ENCODE peak calls at places on chromosomes 3 and 15, in six cellular contexts. S, X, H, O, J and C are unnamed samples. For H3K9me3, the result is how much of the 10 kb centered on the place peaks cover.

GRCh38 chr3:31819441-31819840 is 161.6 kb downstream of the OSBPL10 start:
- DNase-seq in S (no peak), X (no peak), H (no peak), O (no peak), J (no peak), C (no peak)

GRCh38 chr15:70508561-70509281 is 254.6 kb downstream of the UACA start:
- DNase-seq in S (no peak), X (peak), H (peak), O (peak), J (no peak), C (peak)

GRCh38 chr3:126714921-126715320 is 10.9 kb downstream of the CHCHD6 start:
- DNase-seq in S (no peak), X (no peak), H (no peak), O (no peak), J (no peak), C (peak)

GRCh38 chr3:146162561-146162960 is 1.6 kb upstream of the PLOD2 start:
- DNase-seq in S (no peak), X (peak), H (no peak), O (no peak), J (no peak), C (no peak)

GRCh38 chr3:112038863-112039262 is 4.3 kb downstream of the TMPRSS7 start:
- DNase-seq in S (no peak), X (peak), H (no peak), O (no peak), J (no peak), C (no peak)

GRCh38 chr3:169657351-169658124 is 6.0 kb downstream of the MECOM start:
- DNase-seq in S (no peak), X (no peak), H (no peak), O (no peak), J (no peak), C (no peak)

GRCh38 chr15:40929730-40930429 is 740 bp downstream of the DLL4 start:
- DNase-seq in S (peak), X (peak), H (peak), O (peak), J (no peak), C (no peak)

GRCh38 chr3:41630708-41631107 is 331.2 kb downstream of the ULK4 start:
- DNase-seq in S (no peak), X (no peak), H (peak), O (no peak), J (no peak), C (no peak)

GRCh38 chr3:152260026-152260425 is 8.7 kb upstream of the MBNL1 start:
- DNase-seq in S (no peak), X (no peak), H (peak), O (no peak), J (no peak), C (no peak)

DNA sequence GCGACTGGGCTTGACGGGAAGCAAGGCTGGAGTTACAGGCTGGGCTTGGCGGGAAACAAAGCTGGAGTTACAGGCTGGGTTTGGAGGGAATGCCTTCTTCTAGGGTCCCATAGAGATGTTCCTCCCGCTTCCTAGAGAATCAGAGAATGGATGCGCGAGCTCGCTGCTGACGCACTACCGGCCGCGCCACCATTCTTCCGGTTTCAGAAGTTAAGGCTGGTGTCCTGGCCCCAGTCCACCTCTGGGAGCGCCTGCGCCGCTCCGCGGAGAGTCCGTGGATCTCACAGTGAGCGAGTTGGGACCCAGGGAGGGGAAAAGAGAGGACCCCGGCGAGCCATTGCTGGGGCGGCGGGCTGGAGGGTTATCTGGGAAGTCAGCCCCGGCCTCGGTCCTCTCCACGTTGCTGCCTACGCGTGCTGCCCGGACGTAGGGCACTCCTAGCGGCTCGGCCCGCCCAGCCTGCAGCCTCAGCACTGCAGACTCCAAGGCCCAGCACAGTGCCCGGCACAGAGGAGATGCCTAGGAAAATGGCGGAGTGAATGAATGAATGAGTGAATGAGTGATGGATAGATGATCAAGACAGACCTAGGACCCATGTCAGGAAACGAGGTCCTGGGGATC is at the start of gene ZNF502:
- DNase-seq in S (peak), X (peak), H (peak), O (peak), J (peak), C (peak)
- H3K9me3 ChIP-seq in S (under half), X (half or more), H (half or more), O (under half), J (under half), C (under half)

GRCh38 chr15:25417604-25418003 is 21.2 kb downstream of the UBE3A start:
- DNase-seq in S (no peak), X (no peak), H (no peak), O (no peak), J (no peak), C (no peak)

GRCh38 chr15:25418202-25418601 is 20.6 kb downstream of the UBE3A start:
- DNase-seq in S (no peak), X (no peak), H (no peak), O (no peak), J (no peak), C (no peak)

GRCh38 chr15:25415707-25416106 is 23.1 kb downstream of the UBE3A start:
- DNase-seq in S (no peak), X (no peak), H (no peak), O (no peak), J (no peak), C (no peak)

GRCh38 chr15:25416693-25417092 is 22.1 kb downstream of the UBE3A start:
- DNase-seq in S (no peak), X (no peak), H (no peak), O (no peak), J (no peak), C (no peak)

DNA sequence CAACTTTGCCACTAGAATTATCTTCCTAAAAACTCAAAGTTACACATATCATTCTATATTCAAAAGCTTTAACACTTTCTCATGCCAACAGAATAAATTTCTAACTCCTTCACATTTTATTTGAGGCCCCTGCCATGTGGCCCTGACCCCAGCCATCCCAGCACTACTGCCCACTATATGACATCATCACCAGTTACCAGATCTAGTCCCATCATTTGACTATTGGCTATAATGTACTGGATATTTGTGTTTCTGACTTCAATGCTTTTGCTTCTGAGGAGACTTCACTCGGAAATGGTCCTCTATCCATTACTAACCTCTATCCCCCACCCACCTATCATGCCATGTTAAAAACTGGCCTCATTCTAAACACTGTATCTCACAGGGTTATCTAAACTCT is 23.6 kb downstream of the UBE3A start:
- DNase-seq in S (no peak), X (no peak), H (no peak), O (no peak), J (no peak), C (no peak)
- H3K9me3 ChIP-seq in S (under half), X (under half), H (under half), O (under half), J (under half), C (under half)

DNA sequence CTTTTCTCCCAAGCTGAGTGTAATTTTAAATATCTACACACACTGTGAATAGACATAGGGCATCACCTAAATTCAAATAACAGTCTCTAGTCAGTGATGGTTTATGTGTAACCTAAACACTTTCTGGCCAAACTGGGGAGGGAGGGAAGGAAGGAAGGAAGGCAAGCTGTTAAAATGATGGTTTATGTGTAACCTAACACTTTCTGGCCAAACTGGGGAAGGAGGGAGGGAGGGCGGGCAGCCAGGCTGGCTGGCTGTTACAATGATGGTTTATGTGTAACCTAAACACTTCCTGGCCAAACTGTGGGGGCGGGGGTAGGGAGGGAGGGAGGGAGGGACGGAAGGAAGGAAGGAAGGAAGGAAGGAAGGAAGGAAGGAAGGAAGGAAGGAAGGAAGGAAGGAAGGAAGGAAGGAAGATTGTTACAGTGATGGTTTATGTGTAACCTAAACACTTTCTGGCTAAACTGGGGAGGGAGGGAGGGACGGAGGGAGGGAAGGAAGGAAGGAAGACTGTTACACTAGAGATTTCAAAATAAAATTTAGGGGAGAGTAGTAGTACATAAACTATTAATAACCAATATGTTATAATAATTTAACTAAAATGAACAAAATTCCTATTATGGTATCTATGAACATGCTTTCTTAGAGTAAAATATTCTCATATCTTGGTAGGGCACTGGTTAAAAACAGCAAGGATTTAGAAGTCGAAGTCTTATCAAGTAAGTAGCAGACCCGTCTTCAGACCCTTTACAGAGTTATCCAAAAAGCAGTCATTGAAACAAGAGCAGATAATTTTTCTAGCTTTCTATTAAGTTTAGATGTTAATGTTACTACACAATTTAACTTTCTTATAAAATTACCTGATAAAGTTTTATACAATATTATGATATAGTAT is 148.1 kb downstream of the LMLN start:
- DNase-seq in S (no peak), X (no peak), H (no peak), O (no peak), J (no peak), C (peak)
- H3K9me3 ChIP-seq in S (under half), X (under half), H (under half), O (under half), J (under half), C (under half)

GRCh38 chr3:7867587-7867986 is 634.0 kb upstream of the LMCD1 start:
- DNase-seq in S (no peak), X (no peak), H (no peak), O (no peak), J (no peak), C (no peak)
- H3K9me3 ChIP-seq in S (under half), X (under half), H (under half), O (under half), J (under half), C (under half)

GRCh38 chr15:46343527-46343926 is 708.7 kb downstream of the SQOR start:
- DNase-seq in S (no peak), X (no peak), H (no peak), O (no peak), J (no peak), C (no peak)
- H3K9me3 ChIP-seq in S (under half), X (under half), H (under half), O (under half), J (under half), C (under half)

GRCh38 chr15:25247418-25248030 is 191.3 kb downstream of the UBE3A start:
- DNase-seq in S (no peak), X (no peak), H (no peak), O (no peak), J (no peak), C (no peak)
- H3K9me3 ChIP-seq in S (under half), X (under half), H (under half), O (half or more), J (under half), C (under half)